ENCODE peak calls at places on chromosomes 12 and 14, in nine cellular contexts. F is HTR-8/SVneo; Q is activated T-helper 1 cell treated with anti-CD3 and anti-CD28 coated beads, Interleukin-2, amount 50 U/mL, for 16 hours; K is RCC 7860; H is mesothelial cell of epicardium; N is gastrocnemius medialis; X is GM12891; S is NCI-H187; M is breast epithelium. T is an unnamed sample.

GRCh38 chr14:74703043-74703442 is 9.8 kb downstream of the AREL1 start:
- DNase-seq in F (no peak), K (no peak), Q (no peak), X (no peak), S (no peak), M (no peak), H (no peak), N (no peak), T (no peak)

GRCh38 chr14:26939756-26940155 is 341.9 kb upstream of the NOVA1 start:
- DNase-seq in X (no peak), K (no peak), S (no peak), Q (no peak), F (no peak), M (no peak), H (no peak), N (no peak), T (no peak)

GRCh38 chr12:12683725-12684124 is 12.3 kb downstream of the GPR19 start:
- DNase-seq in F (no peak), X (no peak), N (no peak), M (no peak), S (no peak), K (no peak), H (no peak), Q (no peak), T (no peak)

GRCh38 chr14:49505026-49505766 is 81.0 kb downstream of the RPS29 start:
- DNase-seq in N (no peak), Q (no peak), X (no peak), S (no peak), F (no peak), H (no peak), M (no peak), K (peak; percentile 6), T (no peak)

GRCh38 chr14:38205949-38206665 is 1.6 kb upstream of the SSTR1 start:
- DNase-seq in X (no peak), M (no peak), N (no peak), S (no peak), K (no peak), Q (no peak), H (no peak), F (no peak), T (no peak)

GRCh38 chr12:2688381-2688881 is 106.3 kb upstream of the FKBP4 start:
- DNase-seq in M (peak; percentile 38), H (no peak), K (no peak), Q (no peak), F (no peak), X (no peak), S (no peak), N (no peak), T (no peak)

GRCh38 chr12:91989143-91989542 is 156.5 kb downstream of the BTG1 start:
- DNase-seq in F (no peak), X (no peak), K (no peak), M (no peak), N (no peak), Q (no peak), S (no peak), H (no peak), T (no peak)

GRCh38 chr12:41013921-41014642 is 174.0 kb upstream of the PDZRN4 start:
- DNase-seq in N (no peak), M (no peak), F (no peak), S (no peak), X (no peak), H (no peak), K (no peak), Q (no peak), T (no peak)

GRCh38 chr12:34607520-34608195 is 585.4 kb downstream of the ALG10 start:
- DNase-seq in S (no peak), K (no peak), F (no peak), N (no peak), Q (no peak), M (no peak), X (no peak), H (no peak), T (peak; percentile 9)

GRCh38 chr12:131348226-131349010 is 362.5 kb upstream of the SFSWAP start:
- DNase-seq in Q (no peak), N (no peak), K (no peak), H (no peak), F (no peak), S (no peak), M (no peak), X (no peak), T (no peak)

GRCh38 chr14:68365228-68365627 is 427.6 kb downstream of the ZFP36L1 start:
- DNase-seq in Q (no peak), H (no peak), M (no peak), X (no peak), F (no peak), N (no peak), S (no peak), K (peak; percentile 24), T (no peak)

GRCh38 chr14:52268191-52269061 is 928 bp downstream of the PTGDR start:
- DNase-seq in N (no peak), H (no peak), S (no peak), Q (no peak), F (no peak), X (no peak), M (no peak), K (no peak), T (no peak)

GRCh38 chr14:91349481-91350074 is 68.0 kb downstream of the CCDC88C start:
- DNase-seq in X (no peak), S (no peak), N (no peak), Q (peak; percentile 57), F (no peak), H (no peak), M (no peak), K (no peak), T (no peak)

GRCh38 chr12:45435945-45436710 is 220.2 kb downstream of the ANO6 start:
- DNase-seq in X (no peak), Q (no peak), F (no peak), H (no peak), M (no peak), N (no peak), K (no peak), S (no peak), T (no peak)

GRCh38 chr14:98140862-98141261 is 1131.1 kb downstream of the BCL11B start:
- DNase-seq in K (no peak), H (no peak), S (no peak), Q (no peak), M (no peak), N (no peak), F (no peak), X (no peak), T (no peak)

GRCh38 chr12:116638376-116638775 is 79.2 kb downstream of the MAP1LC3B2 start:
- DNase-seq in N (no peak), F (no peak), X (no peak), Q (no peak), M (no peak), S (no peak), K (no peak), H (no peak), T (no peak)

GRCh38 chr14:103402700-103403099 is 17.5 kb downstream of the MARK3 start:
- DNase-seq in Q (no peak), F (no peak), H (no peak), M (no peak), S (no peak), K (no peak), N (no peak), X (no peak), T (no peak)

GRCh38 chr14:77710364-77710763 is 2.5 kb downstream of the SLIRP start:
- DNase-seq in X (no peak), K (no peak), F (no peak), S (no peak), M (no peak), N (no peak), Q (no peak), H (no peak), T (no peak)

GRCh38 chr14:104794099-104794498 is 1.4 kb downstream of the AKT1 start:
- DNase-seq in M (no peak), H (no peak), K (no peak), F (no peak), N (no peak), S (no peak), X (peak; percentile 76), Q (no peak), T (no peak)